ENCODE peak calls at places on chromosomes 6 and 20, in four cellular contexts. One of them, this sample, is unnamed.

GRCh38 chr6:111667921-111668320 is 62.2 kb upstream of the TRAF3IP2 start:
- DNase-seq in GM12878: no peak
- DNase-seq in GM12891: no peak
- DNase-seq in transverse colon: no peak
- DNase-seq in this sample: no peak

GRCh38 chr20:62501801-62502495 is 26.2 kb upstream of the GATA5 start:
- DNase-seq in GM12878: peak
- DNase-seq in GM12891: peak
- DNase-seq in transverse colon: no peak
- DNase-seq in this sample: no peak

GRCh38 chr6:168732676-168733075 is 291.7 kb downstream of the SMOC2 start:
- DNase-seq in GM12878: no peak
- DNase-seq in GM12891: no peak
- DNase-seq in transverse colon: no peak
- DNase-seq in this sample: no peak

GRCh38 chr6:135163440-135163738 is 17.7 kb upstream of the MYB start:
- DNase-seq in GM12878: peak
- DNase-seq in GM12891: no peak
- DNase-seq in transverse colon: no peak
- DNase-seq in this sample: no peak

GRCh38 chr20:36754656-36755222 is 8.8 kb upstream of the NDRG3 start:
- DNase-seq in GM12878: no peak
- DNase-seq in GM12891: no peak
- DNase-seq in transverse colon: peak
- DNase-seq in this sample: peak

GRCh38 chr6:132964101-132964867 is 149.9 kb downstream of the RPS12 start:
- DNase-seq in GM12878: no peak
- DNase-seq in GM12891: no peak
- DNase-seq in transverse colon: no peak
- DNase-seq in this sample: no peak

GRCh38 chr6:119620846-119621570 is 271.4 kb upstream of the MAN1A1 start:
- DNase-seq in GM12878: no peak
- DNase-seq in GM12891: no peak
- DNase-seq in transverse colon: no peak
- DNase-seq in this sample: no peak

GRCh38 chr6:14212632-14213031 is 95.1 kb downstream of the CD83 start:
- DNase-seq in GM12878: no peak
- DNase-seq in GM12891: no peak
- DNase-seq in transverse colon: no peak
- DNase-seq in this sample: no peak

GRCh38 chr6:134009876-134010275 is 42.5 kb downstream of the SLC2A12 start:
- DNase-seq in GM12878: no peak
- DNase-seq in GM12891: no peak
- DNase-seq in transverse colon: no peak
- DNase-seq in this sample: no peak

GRCh38 chr6:22737331-22737730 is 168.0 kb downstream of the HDGFL1 start:
- DNase-seq in GM12878: peak
- DNase-seq in GM12891: no peak
- DNase-seq in transverse colon: peak
- DNase-seq in this sample: peak

GRCh38 chr6:160781298-160781697 is 79.3 kb downstream of the PLG start:
- DNase-seq in GM12878: no peak
- DNase-seq in GM12891: no peak
- DNase-seq in transverse colon: no peak
- DNase-seq in this sample: no peak

GRCh38 chr6:21873562-21873961 is 280.0 kb downstream of the SOX4 start:
- DNase-seq in GM12878: no peak
- DNase-seq in GM12891: no peak
- DNase-seq in transverse colon: peak
- DNase-seq in this sample: no peak

GRCh38 chr6:7479801-7480266 is 61.6 kb upstream of the DSP start:
- DNase-seq in GM12878: no peak
- DNase-seq in GM12891: no peak
- DNase-seq in transverse colon: peak
- DNase-seq in this sample: no peak

GRCh38 chr6:163818719-163819118 is 404.2 kb downstream of the QKI start:
- DNase-seq in GM12878: no peak
- DNase-seq in GM12891: no peak
- DNase-seq in transverse colon: no peak
- DNase-seq in this sample: no peak

GRCh38 chr20:3930265-3931206 is 41.3 kb downstream of the PANK2 start:
- DNase-seq in GM12878: no peak
- DNase-seq in GM12891: no peak
- DNase-seq in transverse colon: no peak
- DNase-seq in this sample: no peak

GRCh38 chr20:3933126-3933684 is 44.0 kb downstream of the PANK2 start:
- DNase-seq in GM12878: no peak
- DNase-seq in GM12891: no peak
- DNase-seq in transverse colon: no peak
- DNase-seq in this sample: no peak

GRCh38 chr20:3931664-3932063 is 42.5 kb downstream of the PANK2 start:
- DNase-seq in GM12878: no peak
- DNase-seq in GM12891: no peak
- DNase-seq in transverse colon: no peak
- DNase-seq in this sample: no peak

GRCh38 chr20:3934628-3935027 is 45.4 kb downstream of the PANK2 start:
- DNase-seq in GM12878: no peak
- DNase-seq in GM12891: no peak
- DNase-seq in transverse colon: no peak
- DNase-seq in this sample: no peak

GRCh38 chr20:3932277-3933073 is 43.3 kb downstream of the PANK2 start:
- DNase-seq in GM12878: no peak
- DNase-seq in GM12891: no peak
- DNase-seq in transverse colon: no peak
- DNase-seq in this sample: no peak
- TF ChIP-seq POLR2AphosphoS5 in GM12878: no peak
- TF ChIP-seq POLR2AphosphoS5 in GM12891: no peak
- TF ChIP-seq POLR2AphosphoS5 in transverse colon: peak
- TF ChIP-seq POLR2AphosphoS5 in this sample: no peak

GRCh38 chr6:149483302-149483701 is 1.5 kb downstream of the ZC3H12D start:
- DNase-seq in GM12878: no peak
- DNase-seq in GM12891: no peak
- DNase-seq in transverse colon: no peak
- DNase-seq in this sample: no peak

GRCh38 chr6:149482542-149483261 is 2.1 kb downstream of the ZC3H12D start:
- DNase-seq in GM12878: no peak
- DNase-seq in GM12891: no peak
- DNase-seq in transverse colon: no peak
- DNase-seq in this sample: no peak

GRCh38 chr6:149487316-149487715 is 2.5 kb upstream of the ZC3H12D start:
- DNase-seq in GM12878: no peak
- DNase-seq in GM12891: no peak
- DNase-seq in transverse colon: no peak
- DNase-seq in this sample: no peak

GRCh38 chr6:149483849-149484635 is 772 bp downstream of the ZC3H12D start:
- DNase-seq in GM12878: no peak
- DNase-seq in GM12891: no peak
- DNase-seq in transverse colon: no peak
- DNase-seq in this sample: no peak

GRCh38 chr6:149484733-149485700 is at the start of gene ZC3H12D:
- DNase-seq in GM12878: no peak
- DNase-seq in GM12891: no peak
- DNase-seq in transverse colon: peak
- DNase-seq in this sample: no peak
- TF ChIP-seq POLR2AphosphoS5 in GM12878: peak
- TF ChIP-seq POLR2AphosphoS5 in GM12891: no peak
- TF ChIP-seq POLR2AphosphoS5 in transverse colon: peak
- TF ChIP-seq POLR2AphosphoS5 in this sample: no peak

GRCh38 chr20:47792021-47792618 is 6.8 kb upstream of the SULF2 start:
- DNase-seq in GM12878: no peak
- DNase-seq in GM12891: no peak
- DNase-seq in transverse colon: peak
- DNase-seq in this sample: no peak
- TF ChIP-seq POLR2AphosphoS5 in GM12878: no peak
- TF ChIP-seq POLR2AphosphoS5 in GM12891: no peak
- TF ChIP-seq POLR2AphosphoS5 in transverse colon: peak
- TF ChIP-seq POLR2AphosphoS5 in this sample: no peak

GRCh38 chr6:158771399-158772158 is 47.6 kb downstream of the EZR start:
- DNase-seq in GM12878: no peak
- DNase-seq in GM12891: no peak
- DNase-seq in transverse colon: no peak
- DNase-seq in this sample: no peak
- TF ChIP-seq POLR2AphosphoS5 in GM12878: no peak
- TF ChIP-seq POLR2AphosphoS5 in GM12891: no peak
- TF ChIP-seq POLR2AphosphoS5 in transverse colon: peak
- TF ChIP-seq POLR2AphosphoS5 in this sample: peak

GRCh38 chr20:57265649-57266250 is 691 bp downstream of the BMP7 start:
- DNase-seq in GM12878: no peak
- DNase-seq in GM12891: no peak
- DNase-seq in transverse colon: no peak
- DNase-seq in this sample: peak

GRCh38 chr20:57264908-57265648 is 1.4 kb downstream of the BMP7 start:
- DNase-seq in GM12878: no peak
- DNase-seq in GM12891: peak
- DNase-seq in transverse colon: no peak
- DNase-seq in this sample: peak

GRCh38 chr20:57268399-57269076 is 2.1 kb upstream of the BMP7 start:
- DNase-seq in GM12878: no peak
- DNase-seq in GM12891: no peak
- DNase-seq in transverse colon: no peak
- DNase-seq in this sample: no peak

GRCh38 chr20:57267158-57267821 is 849 bp upstream of the BMP7 start:
- DNase-seq in GM12878: no peak
- DNase-seq in GM12891: no peak
- DNase-seq in transverse colon: no peak
- DNase-seq in this sample: no peak

GRCh38 chr20:57266251-57267157 is at the start of gene BMP7:
- DNase-seq in GM12878: no peak
- DNase-seq in GM12891: no peak
- DNase-seq in transverse colon: no peak
- DNase-seq in this sample: peak
- TF ChIP-seq POLR2AphosphoS5 in GM12878: no peak
- TF ChIP-seq POLR2AphosphoS5 in GM12891: no peak
- TF ChIP-seq POLR2AphosphoS5 in transverse colon: no peak
- TF ChIP-seq POLR2AphosphoS5 in this sample: peak

GRCh38 chr20:10356628-10357027 is 77.4 kb downstream of the MKKS start:
- DNase-seq in GM12878: no peak
- DNase-seq in GM12891: no peak
- DNase-seq in transverse colon: no peak
- DNase-seq in this sample: no peak
- TF ChIP-seq POLR2AphosphoS5 in GM12878: no peak
- TF ChIP-seq POLR2AphosphoS5 in GM12891: no peak
- TF ChIP-seq POLR2AphosphoS5 in transverse colon: no peak
- TF ChIP-seq POLR2AphosphoS5 in this sample: no peak

GRCh38 chr6:31400467-31401289 is 2.7 kb upstream of the MICA start:
- DNase-seq in GM12878: no peak
- DNase-seq in GM12891: no peak
- DNase-seq in transverse colon: peak
- DNase-seq in this sample: peak
- TF ChIP-seq POLR2AphosphoS5 in GM12878: peak
- TF ChIP-seq POLR2AphosphoS5 in GM12891: peak
- TF ChIP-seq POLR2AphosphoS5 in transverse colon: peak
- TF ChIP-seq POLR2AphosphoS5 in this sample: no peak

DNA sequence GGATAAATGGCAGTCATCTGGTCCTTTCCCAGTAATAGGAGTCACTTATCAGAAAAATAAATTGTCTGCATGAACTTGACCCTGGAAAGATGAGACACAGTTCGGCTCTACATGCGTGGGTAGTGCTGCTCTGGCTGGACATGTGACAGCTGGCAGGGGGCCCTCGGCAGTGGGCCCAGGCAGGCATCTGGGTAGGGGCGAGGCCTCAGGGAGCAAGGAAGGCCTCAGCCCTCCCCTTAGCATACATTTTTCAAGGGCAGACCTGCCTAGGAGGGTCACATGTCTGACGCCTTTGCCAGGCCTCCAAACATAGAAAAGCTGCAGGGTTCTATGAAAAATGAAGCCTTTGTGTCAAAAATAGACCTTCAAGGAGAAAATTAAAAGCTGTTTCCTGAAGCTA is 12.8 kb upstream of the ILRUN start:
- DNase-seq in GM12878: no peak
- DNase-seq in GM12891: no peak
- DNase-seq in transverse colon: peak
- DNase-seq in this sample: no peak
- TF ChIP-seq POLR2AphosphoS5 in GM12878: no peak
- TF ChIP-seq POLR2AphosphoS5 in GM12891: no peak
- TF ChIP-seq POLR2AphosphoS5 in transverse colon: no peak
- TF ChIP-seq POLR2AphosphoS5 in this sample: no peak

DNA sequence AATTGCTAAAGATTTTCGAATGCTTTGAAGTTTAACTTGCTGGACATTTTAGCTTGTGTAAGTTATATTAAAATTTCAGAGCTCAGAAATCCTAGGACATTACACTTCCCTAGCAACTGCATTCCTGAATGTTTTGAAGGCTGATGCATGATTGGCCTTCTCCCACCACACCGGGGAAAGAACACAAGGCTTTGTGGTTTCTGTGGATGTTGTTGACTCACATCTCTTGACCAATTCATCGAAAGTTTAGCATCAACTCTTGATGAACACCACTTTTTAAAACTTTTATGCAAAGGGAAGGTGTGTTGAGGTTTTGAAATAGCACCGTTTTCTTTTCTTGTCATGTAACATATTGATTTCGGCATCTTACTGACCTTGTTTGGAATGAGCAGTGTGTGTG is 81.1 kb downstream of the RIMS1 start:
- DNase-seq in GM12878: no peak
- DNase-seq in GM12891: no peak
- DNase-seq in transverse colon: no peak
- DNase-seq in this sample: no peak
- TF ChIP-seq POLR2AphosphoS5 in GM12878: no peak
- TF ChIP-seq POLR2AphosphoS5 in GM12891: no peak
- TF ChIP-seq POLR2AphosphoS5 in transverse colon: no peak
- TF ChIP-seq POLR2AphosphoS5 in this sample: no peak

DNA sequence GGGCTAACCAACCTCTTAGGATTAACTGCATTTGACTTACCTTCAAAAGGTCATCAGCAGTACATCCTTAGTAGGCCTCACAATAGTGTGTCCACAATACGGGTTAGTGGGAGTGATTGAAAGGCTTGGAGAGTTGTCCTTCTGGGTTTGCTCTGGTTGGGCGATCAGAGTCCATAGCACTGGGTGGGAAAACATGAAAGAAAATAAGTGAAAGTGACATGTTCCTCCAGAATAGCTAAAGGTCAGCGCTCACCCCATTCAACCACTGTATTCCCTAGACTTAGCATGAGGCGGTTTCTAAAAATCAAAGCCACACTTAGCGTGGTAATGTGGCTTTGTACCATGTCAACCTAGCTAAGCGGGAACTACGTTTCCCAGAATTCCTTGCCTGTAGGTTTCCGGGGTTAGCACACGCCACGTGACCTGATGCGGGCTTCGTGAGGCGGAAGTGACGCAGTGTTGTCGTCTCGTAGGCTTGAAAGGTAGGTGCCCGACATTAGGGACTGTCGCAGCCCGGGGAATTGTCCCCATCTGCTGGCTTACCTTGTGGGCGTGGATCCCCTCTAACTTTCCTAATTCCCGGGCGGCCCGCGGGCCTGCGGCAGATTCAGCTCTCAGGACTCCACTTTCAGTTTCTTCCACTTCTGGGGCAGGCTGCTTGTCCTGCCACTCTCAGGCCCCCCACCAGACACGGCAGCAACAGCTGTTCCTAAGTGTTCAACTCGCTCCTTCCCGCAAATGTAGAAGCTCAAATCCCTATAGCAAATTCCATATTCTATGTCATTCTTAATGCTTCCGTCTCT is 19.8 kb upstream of the SCP2D1 start:
- DNase-seq in GM12878: peak
- DNase-seq in GM12891: peak
- DNase-seq in transverse colon: peak
- DNase-seq in this sample: peak
- TF ChIP-seq POLR2AphosphoS5 in GM12878: peak
- TF ChIP-seq POLR2AphosphoS5 in GM12891: peak
- TF ChIP-seq POLR2AphosphoS5 in transverse colon: peak
- TF ChIP-seq POLR2AphosphoS5 in this sample: peak

This sample was measured in GM23338.